ENCODE peak calls at places on chromosomes 6 and 20, in five cellular contexts. I is HCT116, H is GM23248, X is GM23338, Y is OCI-LY7. S is an unnamed sample. For H3K4me1, the result is how much of the 10 kb centered on the place peaks cover.

GRCh38 chr6:3759656-3760245 is 8.2 kb upstream of the PXDC1 start:
- DNase-seq in H (peak), X (no peak), I (no peak), Y (no peak), S (no peak)

GRCh38 chr6:21151178-21151956 is 442.2 kb upstream of the SOX4 start:
- DNase-seq in Y (no peak), I (no peak), X (no peak), H (no peak), S (no peak)

GRCh38 chr6:150116195-150116800 is 26.5 kb upstream of the PPP1R14C start:
- DNase-seq in I (no peak), Y (no peak), H (no peak), X (no peak), S (no peak)

GRCh38 chr6:87918461-87918941 is 129.1 kb upstream of the SPACA1 start:
- DNase-seq in I (no peak), Y (peak), H (peak), X (peak), S (no peak)

GRCh38 chr6:46175976-46176375 is 5.2 kb upstream of the ENPP5 start:
- DNase-seq in H (no peak), Y (peak), X (no peak), I (no peak), S (no peak)

GRCh38 chr20:33773412-33774089 is 37.6 kb upstream of the CHMP4B start:
- DNase-seq in I (no peak), X (no peak), Y (peak), H (no peak), S (no peak)

GRCh38 chr20:35302421-35303335 is 10.5 kb upstream of the FAM83C start:
- DNase-seq in H (no peak), I (no peak), Y (no peak), X (no peak), S (peak)

GRCh38 chr20:35005463-35005961 is 49.8 kb downstream of the MYH7B start:
- DNase-seq in H (no peak), Y (no peak), X (no peak), I (no peak), S (no peak)

GRCh38 chr6:73152998-73153757 is 72.1 kb downstream of the KHDC1L start:
- DNase-seq in Y (no peak), X (no peak), I (no peak), H (peak), S (no peak)

GRCh38 chr6:159097256-159097655 is 52.5 kb upstream of the TAGAP start:
- DNase-seq in X (no peak), Y (no peak), H (no peak), I (no peak), S (no peak)

GRCh38 chr6:14552891-14553290 is 435.3 kb downstream of the CD83 start:
- DNase-seq in H (no peak), I (no peak), X (no peak), Y (no peak), S (no peak)

GRCh38 chr20:39004508-39004907 is 42.4 kb downstream of the DHX35 start:
- DNase-seq in X (no peak), I (no peak), H (no peak), Y (no peak), S (peak)

GRCh38 chr6:45795678-45796077 is 220.0 kb downstream of the CLIC5 start:
- DNase-seq in Y (no peak), I (no peak), H (no peak), X (no peak), S (no peak)

GRCh38 chr6:40912158-40912946 is 126.7 kb downstream of the UNC5CL start:
- DNase-seq in H (peak), X (peak), Y (peak), I (no peak), S (peak)

GRCh38 chr6:2850480-2851150 is 9.0 kb upstream of the SERPINB1 start:
- DNase-seq in Y (no peak), X (no peak), I (no peak), H (peak), S (no peak)

GRCh38 chr20:5234978-5235377 is 81.8 kb downstream of the PROKR2 start:
- DNase-seq in Y (no peak), I (no peak), H (no peak), X (no peak), S (no peak)

GRCh38 chr20:63130654-63131577 is 85.0 kb downstream of the YTHDF1 start:
- DNase-seq in H (no peak), Y (no peak), I (no peak), X (no peak), S (no peak)

DNA sequence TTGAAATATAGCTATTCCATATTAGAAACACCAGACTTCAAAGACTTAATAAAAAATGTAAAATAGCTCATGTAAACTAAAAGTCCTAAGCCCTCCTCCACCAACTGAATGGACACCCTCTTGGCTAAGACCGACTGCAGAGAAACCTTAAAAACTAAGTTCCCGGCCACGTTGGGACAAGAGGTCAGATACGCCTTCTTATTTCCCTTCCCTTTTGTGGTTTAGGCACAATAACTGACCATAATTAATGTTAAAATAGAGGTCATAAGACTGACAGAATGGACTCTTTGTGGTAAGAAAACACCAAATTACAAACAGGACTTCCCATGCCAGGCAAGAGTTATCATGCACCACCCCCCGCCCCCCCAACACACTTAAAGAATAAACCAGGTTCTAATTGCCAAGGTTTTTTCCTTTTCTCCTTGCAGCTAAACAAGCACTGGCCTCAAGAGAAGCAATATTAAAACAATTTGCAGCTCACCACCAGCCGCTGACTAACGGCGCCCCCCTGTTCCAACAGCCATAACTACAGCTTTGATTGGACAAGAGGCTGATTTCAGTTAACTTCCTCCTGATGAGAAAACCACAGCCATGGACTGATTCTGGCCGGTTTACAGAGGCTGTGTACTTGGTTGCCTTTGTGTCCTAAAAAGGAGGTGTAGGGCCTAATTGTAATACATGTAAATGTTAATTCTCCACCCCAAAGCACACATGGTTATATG is 10.7 kb upstream of the LAMP5 start:
- DNase-seq in I (no peak), H (peak), Y (no peak), X (peak), S (no peak)
- TF ChIP-seq EZH2phosphoT487 in I (no peak), H (no peak), Y (no peak), X (no peak), S (no peak)

DNA sequence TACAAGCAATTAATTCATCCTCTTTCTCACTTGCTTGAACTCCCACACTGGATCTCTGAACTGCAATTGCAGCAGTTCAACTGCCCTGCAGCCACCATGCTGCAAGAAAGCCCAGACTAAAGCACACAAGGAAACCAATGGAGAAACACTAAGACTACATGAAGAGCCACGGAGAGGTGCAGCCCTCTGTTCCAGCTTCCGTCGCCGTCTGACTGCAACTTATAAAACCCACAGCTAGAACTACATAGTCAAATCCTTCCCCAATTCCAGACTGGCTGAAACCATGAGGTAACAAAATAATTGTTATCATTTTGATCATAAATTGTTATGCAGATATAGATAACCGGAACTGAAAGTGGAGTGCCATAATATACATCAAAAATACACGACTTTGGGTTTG is 21.1 kb upstream of the THEMIS start:
- DNase-seq in X (no peak), I (no peak), Y (no peak), H (no peak), S (no peak)
- H3K4me1 ChIP-seq in X (under half), I (under half), Y (under half), H (under half), S (under half)

GRCh38 chr20:57202309-57202708 is 64.1 kb downstream of the BMP7 start:
- DNase-seq in X (no peak), I (no peak), H (no peak), Y (no peak), S (no peak)
- TF ChIP-seq EZH2phosphoT487 in X (no peak), I (no peak), H (no peak), Y (no peak), S (no peak)

GRCh38 chr6:168152306-168152963 is 73.4 kb upstream of the FRMD1 start:
- DNase-seq in I (no peak), H (no peak), Y (no peak), X (no peak), S (no peak)

GRCh38 chr6:168155821-168156741 is 77.1 kb upstream of the FRMD1 start:
- DNase-seq in X (no peak), Y (no peak), I (no peak), H (no peak), S (no peak)

GRCh38 chr6:168155193-168155592 is 76.2 kb upstream of the FRMD1 start:
- DNase-seq in I (no peak), X (no peak), Y (no peak), H (peak), S (peak)

GRCh38 chr6:168156742-168157265 is 77.8 kb upstream of the FRMD1 start:
- DNase-seq in I (no peak), H (peak), Y (no peak), X (no peak), S (no peak)

GRCh38 chr6:168154263-168154917 is 75.4 kb upstream of the FRMD1 start:
- DNase-seq in H (no peak), X (no peak), Y (no peak), I (no peak), S (no peak)
- H3K4me1 ChIP-seq in H (under half), X (under half), Y (under half), I (under half), S (under half)

S was measured in hepatocyte.